ENCODE peak calls at places on chromosomes 6 and 20, in eight cellular contexts. B, R, V, P, M, E, X and H are unnamed samples.

GRCh38 chr6:154520280-154520679 is 9.8 kb upstream of the CNKSR3 start:
- DNase-seq in B (no peak), R (no peak), V (no peak), P (no peak), M (no peak), E (peak; percentile 86), X (no peak), H (no peak)

GRCh38 chr6:158471339-158471738 is 88.6 kb upstream of the TMEM181 start:
- DNase-seq in B (no peak), R (no peak), V (no peak), P (no peak), M (no peak), E (no peak), X (no peak), H (no peak)

GRCh38 chr6:15522856-15523529 is 139.8 kb downstream of the DTNBP1 start:
- DNase-seq in B (no peak), R (no peak), V (no peak), P (no peak), M (no peak), E (no peak), X (no peak), H (no peak)

GRCh38 chr6:85130743-85131142 is 319.1 kb upstream of the NT5E start:
- DNase-seq in B (no peak), R (no peak), V (no peak), P (no peak), M (no peak), E (no peak), X (no peak), H (no peak)

GRCh38 chr20:25574411-25574810 is 10.9 kb downstream of the NINL start:
- DNase-seq in B (no peak), R (no peak), V (no peak), P (no peak), M (no peak), E (peak; percentile 23), X (no peak), H (no peak)

GRCh38 chr6:6815732-6816131 is 227.2 kb downstream of the LY86 start:
- DNase-seq in B (no peak), R (no peak), V (no peak), P (no peak), M (no peak), E (no peak), X (no peak), H (no peak)

GRCh38 chr20:44743080-44743701 is 2.5 kb upstream of the KCNK15 start:
- DNase-seq in B (no peak), R (no peak), V (no peak), P (no peak), M (no peak), E (peak; percentile 9), X (no peak), H (no peak)

GRCh38 chr6:30915591-30915946 is 1.5 kb downstream of the VARS2 start:
- DNase-seq in B (no peak), R (no peak), V (no peak), P (no peak), M (no peak), E (peak; percentile 81), X (no peak), H (no peak)

GRCh38 chr20:59568509-59569024 is 35.8 kb upstream of the PHACTR3 start:
- DNase-seq in B (no peak), R (no peak), V (no peak), P (no peak), M (no peak), E (no peak), X (no peak), H (no peak)

GRCh38 chr6:13573669-13574110 is 711 bp upstream of the SIRT5 start:
- DNase-seq in B (peak; percentile 28), R (no peak), V (no peak), P (no peak), M (peak; percentile 53), E (peak; percentile 66), X (peak; percentile 42), H (peak; percentile 61)

GRCh38 chr6:153673214-153673613 is 365.8 kb upstream of the OPRM1 start:
- DNase-seq in B (no peak), R (no peak), V (no peak), P (no peak), M (no peak), E (no peak), X (no peak), H (no peak)

GRCh38 chr6:17280552-17281090 is 540 bp upstream of the RBM24 start:
- DNase-seq in B (peak; percentile 53), R (no peak), V (no peak), P (peak; percentile 83), M (peak; percentile 38), E (no peak), X (peak; percentile 44), H (peak; percentile 16)

GRCh38 chr20:23061713-23062561 is 12.5 kb upstream of the THBD start:
- DNase-seq in B (peak; percentile 36), R (no peak), V (no peak), P (no peak), M (peak; percentile 17), E (peak; percentile 65), X (no peak), H (peak; percentile 69)

DNA sequence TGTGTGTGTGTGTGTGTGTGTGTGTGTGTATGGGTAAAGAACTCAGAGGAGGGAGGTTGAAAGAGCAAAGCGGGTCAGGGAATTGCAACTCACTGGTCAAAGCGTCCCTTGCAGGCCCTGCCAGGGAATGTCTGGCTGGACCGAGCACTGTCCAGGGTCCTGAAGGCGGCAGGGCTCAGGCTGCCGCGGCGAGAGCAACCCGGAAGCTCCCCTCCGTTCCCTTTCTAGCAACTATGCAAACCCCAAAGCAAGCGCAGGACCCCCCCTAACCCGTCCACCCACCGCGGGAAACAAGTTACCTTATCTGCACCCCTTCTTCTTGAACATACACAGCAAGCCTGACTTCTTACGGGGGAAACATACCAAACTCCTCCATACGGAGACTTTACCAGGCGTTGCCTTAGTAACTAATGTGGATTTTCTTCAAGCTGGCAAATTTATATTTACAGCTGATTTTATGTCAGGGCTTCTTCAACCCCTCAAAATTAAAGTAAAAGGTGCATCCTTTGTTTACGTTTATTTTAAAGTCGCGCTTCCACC is 542 bp upstream of the GRM1 start:
- DNase-seq in B (peak; percentile 16), R (no peak), V (no peak), P (peak; percentile 76), M (peak; percentile 32), E (peak; percentile 74), X (peak; percentile 65), H (peak; percentile 59)
- H3K4me3 ChIP-seq in B (no peak overlapping the region), R (no peak overlapping the region), V (peak overlapping the region; percentile 33), P (peak overlapping the region; percentile 34), M (no peak overlapping the region), E (no peak overlapping the region), X (no peak overlapping the region), H (no peak overlapping the region)

GRCh38 chr20:50930139-50931047 is 844 bp downstream of the ADNP start:
- DNase-seq in B (peak; percentile 34), R (no peak), V (no peak), P (peak; percentile 68), M (peak; percentile 26), E (peak; percentile 19), X (peak; percentile 39), H (peak; percentile 36)

GRCh38 chr20:50929299-50930138 is 1.7 kb downstream of the ADNP start:
- DNase-seq in B (peak; percentile 82), R (peak; percentile 88), V (peak; percentile 96), P (peak; percentile 86), M (peak; percentile 94), E (peak; percentile 98), X (peak; percentile 81), H (peak; percentile 95)

GRCh38 chr20:50931306-50932015 is at the start of gene ADNP:
- DNase-seq in B (peak; percentile 92), R (peak; percentile 66), V (peak; percentile 98), P (peak; percentile 92), M (peak; percentile 92), E (peak; percentile 95), X (peak; percentile 87), H (peak; percentile 93)

GRCh38 chr20:50932016-50932338 is 740 bp upstream of the ADNP start:
- DNase-seq in B (no peak), R (no peak), V (no peak), P (no peak), M (no peak), E (no peak), X (no peak), H (no peak)

DNA sequence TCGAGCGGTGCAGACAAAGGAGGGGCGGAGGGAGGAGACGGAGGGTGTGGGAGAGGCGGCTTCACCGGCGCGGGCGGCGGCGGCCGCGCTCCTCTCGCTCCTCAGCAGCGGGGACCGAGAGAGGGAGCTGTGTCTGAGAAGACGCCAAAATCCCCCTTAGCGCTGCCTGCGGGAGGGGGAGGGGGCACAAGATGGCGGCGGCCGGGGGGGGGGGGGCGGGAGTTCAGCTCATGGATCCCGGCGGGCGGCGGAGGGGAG is 260 bp downstream of the ADNP start:
- DNase-seq in B (no peak), R (no peak), V (no peak), P (no peak), M (no peak), E (no peak), X (no peak), H (no peak)
- TF ChIP-seq POLR2A in B (no peak), R (peak; percentile 58), V (no peak), P (no peak), M (no peak), E (no peak), X (no peak), H (no peak)

DNA sequence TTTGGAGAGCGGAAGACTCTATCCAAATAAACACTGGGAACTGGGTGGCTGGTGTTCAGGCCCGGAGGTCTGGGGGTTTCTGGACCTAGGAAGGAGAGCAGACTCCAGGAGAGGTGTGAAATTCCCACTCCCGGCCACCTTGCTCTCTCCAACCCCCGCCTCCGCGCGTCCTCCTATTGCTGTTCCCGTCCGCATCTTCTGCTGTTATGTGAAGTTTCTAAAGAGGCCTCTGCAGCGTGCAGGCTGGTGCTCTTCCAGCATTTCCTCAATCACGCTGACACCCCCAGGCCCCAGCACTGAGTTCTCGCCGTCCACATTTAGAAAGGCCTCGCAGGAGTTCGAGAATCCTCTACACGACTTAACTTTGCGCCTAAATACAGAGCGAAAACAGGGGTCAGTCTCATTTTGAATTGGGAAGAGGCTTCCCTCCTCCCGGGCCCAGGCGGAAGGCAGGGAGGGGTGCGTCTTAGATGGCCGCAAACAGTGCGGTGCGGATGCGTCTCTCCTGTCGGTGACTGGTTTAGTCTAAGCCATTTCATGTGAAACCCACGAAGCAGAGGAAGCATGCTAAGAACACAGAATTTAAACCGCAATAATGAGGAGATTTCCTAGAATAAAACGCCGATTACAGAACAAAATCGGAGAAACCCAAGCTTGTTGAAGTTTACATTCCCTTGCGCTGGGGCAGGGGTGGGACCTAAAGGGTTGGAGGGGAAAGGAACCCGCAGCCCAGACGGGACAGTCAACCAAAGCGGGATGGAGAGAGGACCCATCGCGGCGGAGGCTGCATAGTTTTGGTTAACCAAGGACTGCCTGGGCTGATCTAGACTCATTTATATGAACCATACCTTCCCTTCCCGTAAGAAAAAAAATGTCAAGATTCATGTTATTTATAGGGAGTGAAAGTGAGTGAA is 4.0 kb upstream of the FOXF2 start:
- DNase-seq in B (no peak), R (no peak), V (no peak), P (no peak), M (no peak), E (no peak), X (no peak), H (no peak)
- H3K4me3 ChIP-seq in B (no peak overlapping the region), R (no peak overlapping the region), V (peak overlapping the region; percentile 86), P (no peak overlapping the region), M (no peak overlapping the region), E (no peak overlapping the region), X (no peak overlapping the region), H (no peak overlapping the region)

DNA sequence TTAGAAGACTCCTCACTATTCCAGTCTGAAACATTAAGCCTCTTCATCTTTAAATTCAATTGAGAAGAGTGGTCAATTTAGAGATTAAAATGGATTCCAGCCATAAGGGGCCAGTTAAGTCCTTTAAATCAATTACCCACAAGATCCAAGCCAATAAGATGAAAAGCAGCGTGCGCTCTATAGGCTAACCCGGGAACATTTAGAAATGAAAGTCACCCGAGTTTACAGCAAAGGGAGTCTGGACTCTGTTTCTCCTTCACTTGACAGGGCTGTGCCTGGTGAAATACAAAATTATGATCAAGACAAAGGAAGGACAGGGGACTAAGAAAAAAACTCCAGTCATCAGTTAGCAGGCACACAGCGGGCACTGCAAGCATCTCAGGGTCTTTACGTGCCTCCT is 393.7 kb downstream of the QKI start:
- DNase-seq in B (no peak), R (no peak), V (no peak), P (no peak), M (no peak), E (no peak), X (no peak), H (no peak)
- TF ChIP-seq POLR2A in B (no peak), R (no peak), V (no peak), P (no peak), M (no peak), E (no peak), X (no peak), H (no peak)